ENCODE peak calls at places on chromosomes 7 and 10, in ten cellular contexts. M is K562, P is HT1080, K is GM12865, J is Calu3, N is IMR-90, T is fibroblast of mammary gland, F is cardiac muscle cell, S is lower leg skin, D is fibroblast of the aortic adventitia. Z is an unnamed sample.
A peak's percentile ranks its signal among the peaks of the same experiment; 100 is the strongest.

GRCh38 chr10:113540845-113541553 is 11.9 kb upstream of the HABP2 start:
- DNase-seq in M (no peak), P (no peak), K (no peak), J (peak; percentile 9), N (no peak), T (no peak), F (no peak), S (no peak), D (no peak), Z (no peak)

GRCh38 chr10:45198596-45199379 is 116.6 kb downstream of the OR13A1 start:
- DNase-seq in M (no peak), P (no peak), K (no peak), J (no peak), N (no peak), T (no peak), F (no peak), S (no peak), D (no peak), Z (no peak)

GRCh38 chr7:114084381-114085312 is 165.8 kb upstream of the PPP1R3A start:
- DNase-seq in M (no peak), P (no peak), K (peak; percentile 56), J (peak; percentile 38), N (no peak), T (peak; percentile 20), F (peak; percentile 54), S (peak; percentile 49), D (peak; percentile 42), Z (peak; percentile 91)

GRCh38 chr7:68963547-68963946 is 634.7 kb upstream of the AUTS2 start:
- DNase-seq in M (no peak), P (no peak), K (no peak), J (no peak), N (peak; percentile 10), T (peak; percentile 70), F (no peak), S (no peak), D (peak; percentile 91), Z (peak; percentile 59)

GRCh38 chr10:100037758-100038315 is 28.1 kb upstream of the DNMBP start:
- DNase-seq in M (no peak), P (peak; percentile 65), K (no peak), J (no peak), N (no peak), T (peak; percentile 15), F (no peak), S (no peak), D (no peak), Z (no peak)

GRCh38 chr10:127278001-127278400 is 81.6 kb upstream of the INSYN2A start:
- DNase-seq in M (no peak), P (no peak), K (no peak), J (no peak), N (peak; percentile 82), T (no peak), F (no peak), S (no peak), D (peak; percentile 33), Z (no peak)

GRCh38 chr7:11177793-11178192 is 204.1 kb downstream of the PHF14 start:
- DNase-seq in M (no peak), P (peak; percentile 47), K (no peak), J (no peak), N (peak; percentile 48), T (no peak), F (no peak), S (no peak), D (no peak), Z (peak; percentile 74)

GRCh38 chr10:8393531-8393930 is 339.0 kb downstream of the GATA3 start:
- DNase-seq in M (no peak), P (peak; percentile 30), K (no peak), J (no peak), N (no peak), T (no peak), F (no peak), S (no peak), D (peak; percentile 64), Z (no peak)

GRCh38 chr7:99036531-99037175 is 107.3 kb downstream of the SMURF1 start:
- DNase-seq in M (peak; percentile 45), P (peak; percentile 63), K (no peak), J (no peak), N (peak; percentile 65), T (peak; percentile 81), F (peak; percentile 25), S (no peak), D (peak; percentile 96), Z (peak; percentile 94)

GRCh38 chr7:50854247-50854646 is 71.6 kb upstream of the GRB10 start:
- DNase-seq in M (no peak), P (no peak), K (no peak), J (no peak), N (no peak), T (no peak), F (no peak), S (no peak), D (no peak), Z (no peak)

GRCh38 chr7:40899151-40899550 is 764.3 kb downstream of the SUGCT start:
- DNase-seq in M (no peak), P (no peak), K (no peak), J (no peak), N (no peak), T (no peak), F (no peak), S (peak; percentile 80), D (no peak), Z (no peak)

GRCh38 chr10:113880236-113880635 is 25.8 kb downstream of the NHLRC2 start:
- DNase-seq in M (no peak), P (peak; percentile 55), K (no peak), J (no peak), N (peak; percentile 55), T (peak; percentile 25), F (no peak), S (no peak), D (peak; percentile 47), Z (no peak)

GRCh38 chr10:14604181-14605142 is 170.2 kb downstream of the FAM107B start:
- DNase-seq in M (peak; percentile 91), P (peak; percentile 16), K (peak; percentile 88), J (peak; percentile 79), N (peak; percentile 70), T (peak; percentile 44), F (peak; percentile 90), S (peak; percentile 52), D (peak; percentile 62), Z (peak; percentile 96)

GRCh38 chr10:23702977-23703414 is 264.1 kb downstream of the OTUD1 start:
- DNase-seq in M (peak; percentile 17), P (peak; percentile 59), K (peak; percentile 74), J (peak; percentile 74), N (peak; percentile 52), T (peak; percentile 70), F (peak; percentile 83), S (peak; percentile 29), D (peak; percentile 72), Z (no peak)

GRCh38 chr10:105239311-105240215 is 598.5 kb downstream of the SORCS3 start:
- DNase-seq in M (no peak), P (no peak), K (no peak), J (no peak), N (no peak), T (no peak), F (no peak), S (no peak), D (no peak), Z (no peak)

GRCh38 chr7:158402471-158402870 is 185.2 kb downstream of the PTPRN2 start:
- DNase-seq in M (no peak), P (no peak), K (no peak), J (no peak), N (no peak), T (no peak), F (no peak), S (no peak), D (no peak), Z (no peak)

GRCh38 chr10:90621577-90621976 is 236.3 kb downstream of the HTR7 start:
- DNase-seq in M (no peak), P (peak; percentile 23), K (no peak), J (peak; percentile 1), N (peak; percentile 2), T (peak; percentile 16), F (peak; percentile 72), S (no peak), D (peak; percentile 18), Z (peak; percentile 32)

GRCh38 chr10:27244976-27245375 is 4.4 kb upstream of the ACBD5 start:
- DNase-seq in M (no peak), P (peak; percentile 11), K (no peak), J (no peak), N (no peak), T (no peak), F (no peak), S (no peak), D (no peak), Z (no peak)

GRCh38 chr10:33337335-33337854 is 2.9 kb upstream of the NRP1 start:
- DNase-seq in M (no peak), P (no peak), K (no peak), J (peak; percentile 38), N (peak; percentile 68), T (peak; percentile 84), F (peak; percentile 81), S (no peak), D (peak; percentile 93), Z (peak; percentile 86)

GRCh38 chr10:72525277-72525676 is 100.6 kb downstream of the MICU1 start:
- DNase-seq in M (no peak), P (no peak), K (no peak), J (peak; percentile 9), N (peak; percentile 44), T (peak; percentile 28), F (no peak), S (no peak), D (peak; percentile 5), Z (peak; percentile 62)

GRCh38 chr7:141430426-141431142 is 120.6 kb upstream of the AGK start:
- DNase-seq in M (no peak), P (no peak), K (no peak), J (no peak), N (no peak), T (no peak), F (peak; percentile 28), S (no peak), D (no peak), Z (no peak)

GRCh38 chr10:93816123-93816747 is 58.5 kb downstream of the LGI1 start:
- DNase-seq in M (peak; percentile 14), P (peak; percentile 58), K (peak; percentile 44), J (peak; percentile 55), N (peak; percentile 47), T (peak; percentile 60), F (peak; percentile 78), S (peak; percentile 31), D (peak; percentile 78), Z (no peak)

GRCh38 chr7:131329176-131329570 is 1.5 kb downstream of the MKLN1 start:
- DNase-seq in M (no peak), P (no peak), K (no peak), J (no peak), N (no peak), T (peak; percentile 48), F (no peak), S (no peak), D (peak; percentile 25), Z (peak; percentile 6)

GRCh38 chr10:46075869-46076268 is 29.8 kb upstream of the MSMB start:
- DNase-seq in M (no peak), P (no peak), K (no peak), J (no peak), N (no peak), T (no peak), F (no peak), S (no peak), D (no peak), Z (no peak)

GRCh38 chr7:123355576-123356195 is 155.9 kb upstream of the SLC13A1 start:
- DNase-seq in M (no peak), P (peak; percentile 76), K (peak; percentile 9), J (no peak), N (no peak), T (peak; percentile 53), F (no peak), S (no peak), D (no peak), Z (no peak)

GRCh38 chr10:97612386-97612785 is 20.9 kb downstream of the MORN4 start:
- DNase-seq in M (peak; percentile 49), P (peak; percentile 70), K (peak; percentile 51), J (peak; percentile 17), N (peak; percentile 55), T (peak; percentile 60), F (peak; percentile 33), S (no peak), D (peak; percentile 69), Z (peak; percentile 90)

GRCh38 chr10:126525326-126525725 is 137.0 kb upstream of the ADAM12 start:
- DNase-seq in M (no peak), P (no peak), K (no peak), J (no peak), N (no peak), T (no peak), F (peak; percentile 53), S (no peak), D (no peak), Z (no peak)

GRCh38 chr10:11160982-11161554 is 143.4 kb downstream of the CELF2 start:
- DNase-seq in M (no peak), P (no peak), K (peak; percentile 26), J (no peak), N (no peak), T (no peak), F (no peak), S (no peak), D (no peak), Z (no peak)

Z was measured in osteoblast.